ENCODE peak calls at places on chromosomes 3 and 15, in six cellular contexts. One of them, this sample, is unnamed.

GRCh38 chr3:197286678-197287077 is 11.7 kb downstream of the DLG1 start:
- DNase-seq in mammary epithelial cell: no peak
- DNase-seq in hepatocyte: no peak
- DNase-seq in IMR-90: no peak
- DNase-seq in fibroblast of lung: no peak
- DNase-seq in GM23338: no peak
- DNase-seq in this sample: no peak

GRCh38 chr15:58423205-58423604 is 8.6 kb upstream of the LIPC start:
- DNase-seq in GM23338: no peak
- DNase-seq in fibroblast of lung: no peak
- DNase-seq in IMR-90: no peak
- DNase-seq in hepatocyte: no peak
- DNase-seq in mammary epithelial cell: no peak
- DNase-seq in this sample: no peak

GRCh38 chr3:178703268-178703975 is 167.2 kb downstream of the KCNMB2 start:
- DNase-seq in hepatocyte: peak
- DNase-seq in mammary epithelial cell: peak
- DNase-seq in IMR-90: peak
- DNase-seq in GM23338: no peak
- DNase-seq in fibroblast of lung: peak
- DNase-seq in this sample: no peak

GRCh38 chr3:46866720-46867549 is 3.7 kb upstream of the MYL3 start:
- DNase-seq in fibroblast of lung: no peak
- DNase-seq in mammary epithelial cell: peak
- DNase-seq in IMR-90: peak
- DNase-seq in hepatocyte: peak
- DNase-seq in GM23338: peak
- DNase-seq in this sample: peak

GRCh38 chr3:114231616-114232015 is 5.8 kb downstream of the ZNF80 start:
- DNase-seq in GM23338: no peak
- DNase-seq in IMR-90: no peak
- DNase-seq in hepatocyte: no peak
- DNase-seq in mammary epithelial cell: no peak
- DNase-seq in fibroblast of lung: no peak
- DNase-seq in this sample: no peak

GRCh38 chr3:155805204-155805801 is 775 bp downstream of the C3orf33 start:
- DNase-seq in mammary epithelial cell: peak
- DNase-seq in GM23338: no peak
- DNase-seq in IMR-90: no peak
- DNase-seq in fibroblast of lung: no peak
- DNase-seq in hepatocyte: no peak
- DNase-seq in this sample: peak

GRCh38 chr15:62119224-62119925 is 45.7 kb downstream of the C2CD4B start:
- DNase-seq in fibroblast of lung: peak
- DNase-seq in hepatocyte: peak
- DNase-seq in IMR-90: peak
- DNase-seq in mammary epithelial cell: peak
- DNase-seq in GM23338: no peak
- DNase-seq in this sample: no peak

GRCh38 chr3:46416134-46417119 is 9.4 kb downstream of the CCRL2 start:
- DNase-seq in hepatocyte: no peak
- DNase-seq in mammary epithelial cell: no peak
- DNase-seq in fibroblast of lung: no peak
- DNase-seq in IMR-90: no peak
- DNase-seq in GM23338: no peak
- DNase-seq in this sample: no peak

GRCh38 chr3:157738441-157738840 is 235.2 kb upstream of the VEPH1 start:
- DNase-seq in IMR-90: no peak
- DNase-seq in mammary epithelial cell: no peak
- DNase-seq in fibroblast of lung: no peak
- DNase-seq in hepatocyte: no peak
- DNase-seq in GM23338: no peak
- DNase-seq in this sample: no peak

GRCh38 chr3:40593351-40593750 is 68.6 kb downstream of the ZNF621 start:
- DNase-seq in hepatocyte: no peak
- DNase-seq in IMR-90: no peak
- DNase-seq in mammary epithelial cell: peak
- DNase-seq in fibroblast of lung: peak
- DNase-seq in GM23338: no peak
- DNase-seq in this sample: no peak

GRCh38 chr15:63565784-63566183 is 31.4 kb upstream of the FBXL22 start:
- DNase-seq in GM23338: no peak
- DNase-seq in hepatocyte: no peak
- DNase-seq in fibroblast of lung: no peak
- DNase-seq in mammary epithelial cell: no peak
- DNase-seq in IMR-90: no peak
- DNase-seq in this sample: no peak

GRCh38 chr3:42830437-42831320 is 21.4 kb downstream of the ACKR2 start:
- DNase-seq in IMR-90: peak
- DNase-seq in mammary epithelial cell: peak
- DNase-seq in hepatocyte: peak
- DNase-seq in GM23338: peak
- DNase-seq in fibroblast of lung: peak
- DNase-seq in this sample: peak

GRCh38 chr3:108036984-108037741 is 53.7 kb downstream of the CD47 start:
- DNase-seq in hepatocyte: no peak
- DNase-seq in mammary epithelial cell: no peak
- DNase-seq in fibroblast of lung: peak
- DNase-seq in GM23338: no peak
- DNase-seq in IMR-90: peak
- DNase-seq in this sample: no peak
- H2AFZ ChIP-seq in hepatocyte: no peak
- H2AFZ ChIP-seq in mammary epithelial cell: no peak
- H2AFZ ChIP-seq in fibroblast of lung: peak
- H2AFZ ChIP-seq in GM23338: no peak
- H2AFZ ChIP-seq in IMR-90: no peak
- H2AFZ ChIP-seq in this sample: no peak

GRCh38 chr15:83320831-83321230 is 36.4 kb upstream of the BNC1 start:
- DNase-seq in GM23338: no peak
- DNase-seq in hepatocyte: no peak
- DNase-seq in mammary epithelial cell: no peak
- DNase-seq in fibroblast of lung: no peak
- DNase-seq in IMR-90: no peak
- DNase-seq in this sample: no peak
- H2AFZ ChIP-seq in GM23338: no peak
- H2AFZ ChIP-seq in hepatocyte: no peak
- H2AFZ ChIP-seq in mammary epithelial cell: peak
- H2AFZ ChIP-seq in fibroblast of lung: no peak
- H2AFZ ChIP-seq in IMR-90: no peak
- H2AFZ ChIP-seq in this sample: no peak

GRCh38 chr3:48092270-48092669 is 76.1 kb upstream of the MAP4 start:
- DNase-seq in mammary epithelial cell: no peak
- DNase-seq in GM23338: no peak
- DNase-seq in hepatocyte: no peak
- DNase-seq in fibroblast of lung: no peak
- DNase-seq in IMR-90: no peak
- DNase-seq in this sample: no peak

GRCh38 chr3:48086736-48087470 is 70.7 kb upstream of the MAP4 start:
- DNase-seq in fibroblast of lung: peak
- DNase-seq in hepatocyte: no peak
- DNase-seq in GM23338: no peak
- DNase-seq in mammary epithelial cell: peak
- DNase-seq in IMR-90: peak
- DNase-seq in this sample: peak

GRCh38 chr3:48090166-48090939 is 74.1 kb upstream of the MAP4 start:
- DNase-seq in GM23338: peak
- DNase-seq in IMR-90: no peak
- DNase-seq in mammary epithelial cell: no peak
- DNase-seq in fibroblast of lung: peak
- DNase-seq in hepatocyte: no peak
- DNase-seq in this sample: peak

GRCh38 chr3:48088056-48088748 is 72.0 kb upstream of the MAP4 start:
- DNase-seq in mammary epithelial cell: no peak
- DNase-seq in IMR-90: no peak
- DNase-seq in hepatocyte: peak
- DNase-seq in GM23338: peak
- DNase-seq in fibroblast of lung: peak
- DNase-seq in this sample: peak

GRCh38 chr3:48088749-48089466 is 72.7 kb upstream of the MAP4 start:
- DNase-seq in fibroblast of lung: peak
- DNase-seq in GM23338: peak
- DNase-seq in mammary epithelial cell: peak
- DNase-seq in IMR-90: peak
- DNase-seq in hepatocyte: peak
- DNase-seq in this sample: peak
- H2AFZ ChIP-seq in fibroblast of lung: peak
- H2AFZ ChIP-seq in GM23338: no peak
- H2AFZ ChIP-seq in mammary epithelial cell: peak
- H2AFZ ChIP-seq in IMR-90: peak
- H2AFZ ChIP-seq in hepatocyte: peak
- H2AFZ ChIP-seq in this sample: peak

DNA sequence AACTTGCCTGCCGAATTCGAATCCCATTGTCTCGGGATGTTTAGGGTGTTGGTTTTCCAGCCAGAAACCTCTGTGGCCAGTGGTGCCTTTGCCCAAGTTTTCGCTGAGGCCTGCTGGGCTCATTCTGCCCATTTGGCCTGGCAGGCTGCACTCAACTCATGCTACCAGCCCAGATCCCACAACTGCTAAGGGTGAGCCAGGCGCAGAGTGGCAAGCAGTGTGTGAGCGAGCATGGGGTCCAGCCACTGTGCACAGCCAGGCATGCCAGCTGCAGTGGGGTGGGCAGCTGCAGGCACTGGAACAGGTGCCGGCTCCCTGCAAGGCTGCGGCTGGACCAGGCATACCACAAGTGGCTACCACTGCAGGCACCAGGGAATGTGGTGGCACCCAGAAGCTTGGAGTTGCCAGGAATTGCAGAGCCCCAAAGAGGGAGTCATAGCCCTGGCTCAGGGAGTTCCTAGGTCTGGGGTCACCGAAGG is 151.4 kb upstream of the P2RY1 start:
- DNase-seq in GM23338: no peak
- DNase-seq in mammary epithelial cell: no peak
- DNase-seq in hepatocyte: no peak
- DNase-seq in IMR-90: no peak
- DNase-seq in fibroblast of lung: no peak
- DNase-seq in this sample: no peak
- H2AFZ ChIP-seq in GM23338: no peak
- H2AFZ ChIP-seq in mammary epithelial cell: no peak
- H2AFZ ChIP-seq in hepatocyte: no peak
- H2AFZ ChIP-seq in IMR-90: no peak
- H2AFZ ChIP-seq in fibroblast of lung: no peak
- H2AFZ ChIP-seq in this sample: no peak

DNA sequence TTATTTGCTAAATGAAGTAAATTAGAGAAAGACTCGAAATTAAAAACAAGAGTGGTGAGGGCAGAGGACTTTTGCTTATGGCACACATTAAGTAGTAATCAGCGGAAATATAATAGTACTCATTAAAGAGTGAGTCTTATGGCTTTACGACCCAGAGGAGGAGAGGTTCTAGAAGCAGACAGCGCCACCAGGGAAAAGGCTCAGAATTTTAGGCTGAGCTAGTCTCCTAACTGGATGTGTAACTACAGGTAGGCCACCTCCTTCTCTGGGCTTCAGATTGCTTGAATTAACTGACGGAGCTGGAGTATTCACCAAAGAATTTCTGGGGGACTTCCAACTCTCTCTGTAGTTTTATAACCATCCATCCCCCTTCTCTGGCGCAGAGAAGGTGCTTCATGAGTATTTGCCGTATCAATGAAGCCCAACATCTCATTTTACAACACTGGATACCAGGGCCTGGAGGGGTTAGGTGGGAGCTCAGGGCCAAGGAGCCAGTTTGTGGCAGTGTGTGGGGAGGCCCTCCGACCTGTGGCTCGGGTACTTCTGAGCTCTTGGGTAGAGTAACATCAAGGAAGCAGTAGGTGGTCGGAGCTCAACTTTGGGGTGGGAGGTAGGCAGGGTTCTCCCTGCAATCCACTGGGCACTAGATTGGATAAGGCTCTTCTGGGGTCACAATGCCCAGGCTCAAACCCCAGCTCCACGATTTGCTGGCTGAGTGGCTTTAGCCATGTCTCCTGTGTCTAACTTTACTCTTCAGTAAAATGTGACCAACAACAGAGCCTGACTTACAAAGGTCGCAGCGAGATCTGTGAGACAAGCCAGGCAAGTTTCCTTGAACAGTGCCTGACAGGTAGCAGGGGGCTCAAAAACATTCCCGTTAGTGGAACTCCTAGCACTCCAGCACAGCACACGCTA is 1.1 kb downstream of the CHCHD4 start:
- DNase-seq in fibroblast of lung: no peak
- DNase-seq in GM23338: peak
- DNase-seq in IMR-90: no peak
- DNase-seq in mammary epithelial cell: no peak
- DNase-seq in hepatocyte: peak
- DNase-seq in this sample: peak
- H2AFZ ChIP-seq in fibroblast of lung: peak
- H2AFZ ChIP-seq in GM23338: peak
- H2AFZ ChIP-seq in IMR-90: peak
- H2AFZ ChIP-seq in mammary epithelial cell: peak
- H2AFZ ChIP-seq in hepatocyte: peak
- H2AFZ ChIP-seq in this sample: no peak